ENCODE peak calls at places on chromosomes 3 and 15, in nine cellular contexts. J is HCT116, Q is endothelial cell of umbilical vein, P is transverse colon, O is sigmoid colon, I is H1, D is esophagus muscularis mucosa, M is breast epithelium, S is stomach. F is an unnamed sample. For H3K4me1, the result is how much of the 10 kb centered on the place peaks cover.

GRCh38 chr3:129836381-129837056 is 57.0 kb downstream of the TMCC1 start:
- DNase-seq in I (no peak), Q (no peak), P (no peak), J (no peak), M (no peak), O (no peak), D (no peak), S (no peak), F (no peak)

GRCh38 chr3:130354430-130354829 is 9.0 kb downstream of the COL6A5 start:
- DNase-seq in J (no peak), P (no peak), O (no peak), D (no peak), Q (no peak), S (no peak), I (no peak), M (no peak), F (no peak)

GRCh38 chr15:62138124-62138523 is 27.0 kb downstream of the C2CD4B start:
- DNase-seq in S (no peak), P (no peak), I (no peak), J (no peak), D (peak), O (no peak), M (no peak), Q (peak), F (no peak)

GRCh38 chr3:113097821-113098516 is 107.2 kb downstream of the GTPBP8 start:
- DNase-seq in O (no peak), S (no peak), Q (no peak), I (no peak), J (peak), D (no peak), P (no peak), M (peak), F (no peak)

GRCh38 chr3:43152649-43153048 is 46.8 kb upstream of the POMGNT2 start:
- DNase-seq in I (no peak), Q (peak), O (no peak), J (no peak), D (peak), P (no peak), M (no peak), S (no peak), F (no peak)

GRCh38 chr3:41202075-41202833 is 2.9 kb downstream of the CTNNB1 start:
- DNase-seq in D (no peak), M (no peak), J (no peak), O (no peak), Q (peak), S (no peak), I (no peak), P (no peak), F (no peak)

GRCh38 chr3:11001020-11001657 is 8.6 kb downstream of the SLC6A1 start:
- DNase-seq in P (no peak), J (no peak), I (no peak), O (no peak), M (no peak), Q (no peak), S (no peak), D (no peak), F (no peak)

GRCh38 chr15:96331942-96332853 is 1.7 kb downstream of the NR2F2 start:
- DNase-seq in M (peak), I (no peak), O (peak), J (no peak), P (peak), Q (peak), D (no peak), S (no peak), F (no peak)

GRCh38 chr3:114858329-114858728 is 288.8 kb downstream of the ZBTB20 start:
- DNase-seq in O (no peak), Q (peak), D (no peak), P (peak), S (no peak), M (no peak), I (no peak), J (no peak), F (no peak)

GRCh38 chr15:40381818-40382529 is 547 bp upstream of the KNSTRN start:
- DNase-seq in J (no peak), M (no peak), D (no peak), O (no peak), P (no peak), S (no peak), I (no peak), Q (no peak), F (peak)

GRCh38 chr3:22621205-22621809 is 581.8 kb upstream of the UBE2E2 start:
- DNase-seq in S (no peak), O (no peak), Q (no peak), I (no peak), D (no peak), P (no peak), M (no peak), J (no peak), F (no peak)

GRCh38 chr3:133408961-133409360 is 9.1 kb downstream of the BFSP2 start:
- DNase-seq in D (no peak), J (no peak), O (no peak), P (no peak), Q (no peak), I (no peak), S (no peak), M (no peak), F (no peak)

GRCh38 chr15:90952901-90953677 is 1.6 kb upstream of the RCCD1 start:
- DNase-seq in I (no peak), O (no peak), Q (no peak), M (no peak), S (no peak), J (no peak), D (no peak), P (no peak), F (no peak)

GRCh38 chr3:46280105-46280797 is 38.0 kb downstream of the CCR3 start:
- DNase-seq in D (peak), O (no peak), J (peak), I (no peak), M (no peak), Q (no peak), P (no peak), S (no peak), F (no peak)

GRCh38 chr3:113287818-113288648 is 76.7 kb downstream of the BOC start:
- DNase-seq in M (no peak), O (peak), D (no peak), J (peak), S (no peak), P (peak), Q (peak), I (no peak), F (no peak)

GRCh38 chr15:45611305-45611704 is 23.5 kb upstream of the SQOR start:
- DNase-seq in D (no peak), P (no peak), S (no peak), M (no peak), J (no peak), O (no peak), I (no peak), Q (peak), F (no peak)

GRCh38 chr3:122178711-122179110 is 4.8 kb upstream of the CASR start:
- DNase-seq in O (no peak), J (no peak), M (no peak), S (no peak), P (no peak), Q (no peak), D (no peak), I (no peak), F (no peak)

GRCh38 chr15:76866716-76867321 is 38.3 kb downstream of the SCAPER start:
- DNase-seq in O (no peak), Q (peak), P (no peak), I (no peak), M (no peak), D (no peak), J (peak), S (no peak), F (no peak)

GRCh38 chr3:186526256-186526606 is 17.9 kb downstream of the CRYGS start:
- DNase-seq in D (no peak), P (no peak), S (no peak), I (no peak), O (no peak), Q (no peak), J (no peak), M (no peak), F (peak)

GRCh38 chr3:14124223-14124614 is 451 bp downstream of the CHCHD4 start:
- DNase-seq in D (peak), Q (no peak), O (peak), S (peak), I (no peak), M (no peak), P (peak), J (no peak), F (peak)

GRCh38 chr3:161409069-161409468 is 37.8 kb upstream of the SPTSSB start:
- DNase-seq in M (no peak), O (no peak), I (no peak), J (peak), D (no peak), P (no peak), S (no peak), Q (peak), F (no peak)

GRCh38 chr3:112653881-112654300 is 12.9 kb upstream of the CCDC80 start:
- DNase-seq in D (no peak), O (peak), Q (no peak), J (no peak), P (no peak), I (no peak), S (no peak), M (no peak), F (no peak)

GRCh38 chr3:58422756-58423324 is 10.8 kb downstream of the PDHB start:
- DNase-seq in P (no peak), O (no peak), D (no peak), J (no peak), Q (no peak), S (no peak), M (no peak), I (no peak), F (no peak)

GRCh38 chr15:82646250-82647044 is 716 bp downstream of the CPEB1 start:
- DNase-seq in J (no peak), Q (no peak), O (no peak), I (no peak), P (no peak), M (no peak), S (no peak), D (no peak), F (no peak)

DNA sequence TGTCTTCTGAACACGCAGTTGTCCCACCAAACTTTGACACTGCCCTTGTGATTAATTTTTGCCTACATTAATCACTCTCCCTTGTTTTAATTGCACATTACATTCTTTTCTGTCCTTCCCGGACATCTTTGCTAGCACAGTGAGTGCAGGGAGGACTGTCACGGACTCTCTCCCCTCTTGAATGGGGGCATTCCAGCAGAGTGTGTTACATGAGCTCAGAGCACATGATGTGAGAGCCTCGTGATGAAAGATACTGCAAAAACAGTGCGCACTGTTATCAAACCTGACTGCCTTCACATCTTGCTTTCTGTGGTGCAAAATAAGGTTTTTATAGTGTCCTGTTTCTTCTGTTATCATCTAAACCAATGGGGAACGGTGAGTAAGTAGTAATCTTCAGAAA is 167.6 kb downstream of the PGPEP1L start:
- DNase-seq in O (no peak), Q (no peak), I (no peak), D (no peak), S (no peak), J (no peak), M (no peak), P (no peak), F (no peak)
- TF ChIP-seq POLR2A in O (no peak), Q (no peak), I (no peak), D (no peak), S (no peak), J (no peak), M (no peak), P (no peak), F (no peak)

DNA sequence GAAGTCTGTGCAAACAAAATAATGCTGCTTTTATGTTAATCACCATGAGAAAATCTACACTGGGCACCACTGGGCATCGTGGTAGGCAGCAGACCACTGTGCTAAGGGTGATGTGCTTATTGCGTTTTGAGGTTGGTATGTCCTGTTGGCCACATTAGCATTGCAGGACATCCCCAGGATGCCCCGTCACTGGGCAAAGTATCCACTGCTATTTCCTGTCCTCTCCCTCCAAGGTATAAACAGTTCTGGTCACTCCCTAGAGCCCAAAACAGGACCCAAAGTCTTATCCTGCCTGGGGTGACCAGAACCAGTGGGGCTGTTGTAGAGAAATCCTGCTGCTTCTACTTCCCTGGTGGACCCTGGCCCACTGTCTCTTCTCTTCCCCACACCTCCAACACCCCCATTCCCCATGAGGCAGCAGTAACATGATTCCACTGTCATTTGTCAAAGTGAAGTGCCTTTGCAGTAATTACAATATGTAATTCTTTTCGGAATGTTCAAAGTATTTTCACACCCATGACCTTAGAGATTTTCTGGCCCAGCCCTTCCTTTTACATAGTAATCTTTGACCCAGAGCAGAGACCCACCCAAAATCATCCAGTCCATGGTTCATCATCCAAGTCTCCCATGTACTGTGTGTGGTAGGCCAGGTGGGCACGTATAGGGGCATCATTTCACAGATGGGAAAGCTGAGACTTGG is 284.4 kb upstream of the ROPN1 start:
- DNase-seq in P (no peak), J (no peak), S (no peak), O (no peak), D (no peak), M (no peak), Q (no peak), I (no peak), F (no peak)
- TF ChIP-seq POLR2AphosphoS5 in P (no peak), J (no peak), S (no peak), O (no peak), D (peak), M (no peak), Q (no peak), I (no peak), F (peak)

DNA sequence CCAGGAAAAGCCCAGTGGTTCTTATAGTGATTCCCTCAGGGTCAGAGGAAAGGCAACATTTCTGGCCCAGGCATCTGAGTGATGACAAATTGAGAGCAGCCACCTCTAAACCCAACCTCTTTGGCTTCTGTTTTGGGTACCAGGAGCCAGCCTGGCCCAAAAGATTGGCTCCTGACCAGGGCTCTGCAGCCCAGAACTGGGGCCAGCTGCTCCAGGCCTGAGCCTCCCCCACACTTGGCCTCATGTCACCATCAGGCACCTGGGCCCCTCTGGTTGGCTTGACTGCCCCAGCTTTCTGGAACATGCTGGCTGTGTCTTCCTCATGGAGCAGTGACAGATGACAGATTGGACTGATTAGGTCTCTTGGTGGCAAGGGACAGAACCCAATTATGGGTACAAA is 26.0 kb upstream of the HCN4 start:
- DNase-seq in M (no peak), I (no peak), S (no peak), P (no peak), J (no peak), Q (no peak), D (no peak), O (no peak), F (no peak)
- H3K4me1 ChIP-seq in M (under half), I (under half), S (under half), P (under half), J (under half), Q (under half), D (under half), O (under half), F (under half)

GRCh38 chr3:12556723-12557471 is at the start of gene MKRN2:
- DNase-seq in D (peak), M (peak), I (peak), O (peak), P (peak), Q (peak), J (peak), S (peak), F (peak)
- TF ChIP-seq POLR2A in D (peak), M (peak), I (peak), O (peak), P (peak), Q (peak), J (peak), S (no peak), F (peak)

DNA sequence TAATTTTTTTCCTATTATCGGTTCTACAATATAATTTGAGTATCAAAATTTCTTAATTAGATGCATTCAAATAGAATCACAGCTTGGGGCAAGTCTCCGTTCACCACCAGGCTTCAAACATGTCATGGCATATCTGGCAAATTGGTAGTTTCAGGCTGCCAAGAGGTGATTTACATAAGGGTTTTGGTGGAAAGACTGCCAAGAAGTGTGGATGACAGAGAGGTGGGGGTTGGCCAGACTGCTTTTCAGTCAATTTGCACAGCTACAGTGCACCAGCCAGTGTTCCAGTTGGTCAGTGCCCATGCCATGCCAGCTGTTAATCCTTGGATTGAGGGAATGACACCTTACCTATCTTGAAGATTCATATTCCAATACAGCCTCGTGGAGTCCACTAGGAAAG is 8.4 kb upstream of the GSK3B start:
- DNase-seq in O (no peak), J (no peak), D (no peak), M (no peak), S (peak), P (no peak), Q (no peak), I (no peak), F (no peak)
- TF ChIP-seq POLR2AphosphoS5 in O (no peak), J (no peak), D (no peak), M (no peak), S (no peak), P (no peak), Q (no peak), I (no peak), F (no peak)

DNA sequence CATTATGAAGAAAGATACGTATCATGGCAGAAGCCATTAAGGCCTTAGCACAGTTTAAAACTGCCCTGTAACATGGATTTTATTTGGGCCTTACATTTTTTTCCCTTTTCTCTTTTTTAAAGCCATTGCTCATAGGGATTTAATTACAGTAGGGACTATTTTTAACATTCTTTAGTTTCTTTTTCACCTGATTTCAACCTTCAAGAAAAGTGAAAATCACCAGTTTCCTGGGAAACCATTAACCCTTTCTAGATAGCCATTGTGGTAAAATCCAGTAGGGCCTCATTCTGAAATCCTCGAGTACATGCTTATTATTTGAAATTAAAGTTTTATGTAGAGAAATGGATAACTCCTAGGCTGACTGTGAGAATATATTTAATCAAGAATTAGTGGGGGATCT is 3.1 kb downstream of the SPRED1 start:
- DNase-seq in Q (no peak), I (no peak), P (no peak), M (no peak), O (no peak), D (no peak), J (no peak), S (no peak), F (no peak)
- H3K4me1 ChIP-seq in Q (under half), I (under half), P (under half), M (under half), O (under half), D (half or more), J (under half), S (under half), F (under half)

GRCh38 chr3:183099026-183099837 is at the start of gene MCCC1:
- DNase-seq in I (peak), S (peak), Q (peak), P (peak), O (peak), D (peak), M (peak), J (peak), F (peak)
- TF ChIP-seq POLR2A in I (peak), S (no peak), Q (peak), P (peak), O (peak), D (peak), M (peak), J (peak), F (peak)

GRCh38 chr3:8491246-8491645 is 10.4 kb upstream of the LMCD1 start:
- DNase-seq in D (no peak), P (no peak), M (no peak), I (no peak), Q (no peak), J (no peak), S (no peak), O (no peak), F (no peak)

GRCh38 chr3:8490079-8490552 is 11.5 kb upstream of the LMCD1 start:
- DNase-seq in J (no peak), Q (no peak), O (no peak), M (no peak), D (no peak), S (no peak), P (no peak), I (no peak), F (no peak)

GRCh38 chr3:8488436-8488835 is 13.2 kb upstream of the LMCD1 start:
- DNase-seq in O (no peak), I (no peak), D (no peak), J (no peak), Q (no peak), P (no peak), S (no peak), M (no peak), F (no peak)

GRCh38 chr3:8486945-8487344 is 14.7 kb upstream of the LMCD1 start:
- DNase-seq in O (no peak), M (no peak), P (no peak), J (no peak), S (peak), I (no peak), D (no peak), Q (no peak), F (no peak)

DNA sequence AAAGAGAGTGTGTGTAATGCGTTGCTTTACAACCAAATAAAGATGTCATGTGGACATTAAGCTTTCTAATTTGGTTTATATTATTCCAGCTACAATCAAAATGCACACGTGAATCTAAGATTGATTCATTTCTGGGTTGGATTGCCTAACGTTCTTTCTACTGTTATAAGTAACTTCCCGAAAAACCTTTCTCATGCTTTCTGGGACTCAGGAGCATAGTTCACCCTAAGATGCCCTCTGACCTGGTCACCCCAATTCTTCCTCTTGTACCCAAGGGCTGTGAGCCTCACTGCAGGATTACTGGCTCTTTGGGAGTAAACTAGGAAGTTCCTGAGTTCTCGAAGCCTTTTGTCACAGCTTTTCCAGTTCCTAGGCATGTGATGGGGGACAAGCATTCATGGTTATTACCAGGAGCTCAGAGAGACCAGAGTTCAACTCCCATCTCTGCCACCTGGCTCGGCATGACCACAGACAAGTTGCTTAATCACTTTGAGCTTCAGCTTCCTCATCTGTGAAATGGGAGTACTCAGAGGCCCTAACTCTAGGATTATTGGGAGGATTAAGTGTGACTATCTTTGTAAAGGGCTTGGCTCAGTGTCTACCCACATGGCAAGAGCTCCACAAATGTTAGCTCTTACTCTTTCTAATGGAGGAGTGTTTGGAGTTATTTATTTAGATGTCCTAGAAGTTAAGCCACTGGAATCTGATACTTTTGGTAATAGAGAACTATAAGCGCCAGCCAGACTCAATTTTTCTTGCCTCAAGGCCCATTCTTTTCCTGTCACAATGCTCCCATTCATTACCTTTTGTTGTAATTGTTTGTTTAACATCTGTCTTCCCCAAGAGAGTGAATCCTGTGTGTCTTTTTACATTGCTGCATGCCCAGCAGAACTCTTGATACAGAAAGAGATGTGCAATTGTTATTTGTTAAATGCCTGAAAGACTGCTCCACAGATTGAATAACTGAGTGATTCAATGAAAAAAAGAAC is 12.5 kb upstream of the LMCD1 start:
- DNase-seq in I (no peak), S (no peak), J (no peak), Q (no peak), D (no peak), O (no peak), P (no peak), M (no peak), F (no peak)
- TF ChIP-seq POLR2AphosphoS5 in I (no peak), S (no peak), J (no peak), Q (no peak), D (no peak), O (no peak), P (no peak), M (no peak), F (no peak)